ENCODE peak calls at places on chromosomes 11 and 22, in five cellular contexts. One of them, this sample, is unnamed.

GRCh38 chr11:21986361-21986760 is 206.5 kb upstream of the ANO5 start:
- DNase-seq in psoas muscle: no peak
- DNase-seq in heart left ventricle: no peak
- DNase-seq in stomach: no peak
- DNase-seq in gastrocnemius medialis: no peak
- DNase-seq in this sample: no peak

GRCh38 chr11:12841946-12842630 is 167.0 kb upstream of the RASSF10 start:
- DNase-seq in gastrocnemius medialis: no peak
- DNase-seq in heart left ventricle: no peak
- DNase-seq in stomach: no peak
- DNase-seq in psoas muscle: no peak
- DNase-seq in this sample: no peak

GRCh38 chr22:22168190-22168940 is 76.2 kb upstream of the VPREB1 start:
- DNase-seq in gastrocnemius medialis: no peak
- DNase-seq in psoas muscle: no peak
- DNase-seq in stomach: no peak
- DNase-seq in heart left ventricle: no peak
- DNase-seq in this sample: no peak

GRCh38 chr11:117438371-117439000 is 110.8 kb downstream of the CEP164 start:
- DNase-seq in gastrocnemius medialis: no peak
- DNase-seq in stomach: no peak
- DNase-seq in psoas muscle: no peak
- DNase-seq in heart left ventricle: no peak
- DNase-seq in this sample: no peak

GRCh38 chr11:104776501-104777170 is 121.6 kb downstream of the CASP12 start:
- DNase-seq in stomach: no peak
- DNase-seq in heart left ventricle: no peak
- DNase-seq in gastrocnemius medialis: no peak
- DNase-seq in psoas muscle: no peak
- DNase-seq in this sample: no peak

GRCh38 chr11:113884361-113884836 is 9.0 kb upstream of the USP28 start:
- DNase-seq in heart left ventricle: no peak
- DNase-seq in gastrocnemius medialis: no peak
- DNase-seq in psoas muscle: no peak
- DNase-seq in stomach: no peak
- DNase-seq in this sample: no peak

GRCh38 chr11:45804806-45805304 is at the start of gene SLC35C1:
- DNase-seq in psoas muscle: peak; percentile 98
- DNase-seq in stomach: peak; percentile 99
- DNase-seq in heart left ventricle: peak; percentile 98
- DNase-seq in gastrocnemius medialis: peak; percentile 96
- DNase-seq in this sample: peak; percentile 97

GRCh38 chr11:117182551-117182935 is 4.0 kb downstream of the SIDT2 start:
- DNase-seq in heart left ventricle: no peak
- DNase-seq in psoas muscle: peak; percentile 34
- DNase-seq in gastrocnemius medialis: no peak
- DNase-seq in stomach: peak; percentile 24
- DNase-seq in this sample: no peak

GRCh38 chr22:20777420-20778177 is 3.7 kb downstream of the SERPIND1 start:
- DNase-seq in gastrocnemius medialis: peak; percentile 9
- DNase-seq in psoas muscle: no peak
- DNase-seq in heart left ventricle: no peak
- DNase-seq in stomach: no peak
- DNase-seq in this sample: no peak

GRCh38 chr11:60757231-60757800 is 649 bp downstream of the MS4A15 start:
- DNase-seq in psoas muscle: no peak
- DNase-seq in gastrocnemius medialis: no peak
- DNase-seq in heart left ventricle: no peak
- DNase-seq in stomach: no peak
- DNase-seq in this sample: no peak

GRCh38 chr11:86374121-86374520 is 566 bp upstream of the CCDC81 start:
- DNase-seq in gastrocnemius medialis: no peak
- DNase-seq in psoas muscle: no peak
- DNase-seq in heart left ventricle: no peak
- DNase-seq in stomach: no peak
- DNase-seq in this sample: no peak

GRCh38 chr11:44275241-44275640 is 34.7 kb downstream of the ALX4 start:
- DNase-seq in gastrocnemius medialis: no peak
- DNase-seq in heart left ventricle: no peak
- DNase-seq in psoas muscle: no peak
- DNase-seq in stomach: no peak
- DNase-seq in this sample: no peak

GRCh38 chr22:32795214-32795596 is 6.3 kb upstream of the TIMP3 start:
- DNase-seq in stomach: no peak
- DNase-seq in heart left ventricle: no peak
- DNase-seq in gastrocnemius medialis: no peak
- DNase-seq in psoas muscle: no peak
- DNase-seq in this sample: no peak

GRCh38 chr22:45159652-45160462 is 3.9 kb upstream of the NUP50 start:
- DNase-seq in gastrocnemius medialis: no peak
- DNase-seq in psoas muscle: no peak
- DNase-seq in stomach: peak; percentile 74
- DNase-seq in heart left ventricle: no peak
- DNase-seq in this sample: no peak

GRCh38 chr11:68057807-68058206 is 19.0 kb downstream of the TCIRG1 start:
- DNase-seq in psoas muscle: no peak
- DNase-seq in heart left ventricle: no peak
- DNase-seq in stomach: no peak
- DNase-seq in gastrocnemius medialis: no peak
- DNase-seq in this sample: no peak

GRCh38 chr11:61940466-61940865 is 9.7 kb upstream of the BEST1 start:
- DNase-seq in psoas muscle: no peak
- DNase-seq in gastrocnemius medialis: no peak
- DNase-seq in stomach: no peak
- DNase-seq in heart left ventricle: no peak
- DNase-seq in this sample: no peak

GRCh38 chr11:72736452-72737069 is 15.6 kb downstream of the ARAP1 start:
- DNase-seq in psoas muscle: peak; percentile 71
- DNase-seq in gastrocnemius medialis: peak; percentile 50
- DNase-seq in heart left ventricle: peak; percentile 77
- DNase-seq in stomach: no peak
- DNase-seq in this sample: no peak

GRCh38 chr11:112877561-112877960 is 83.7 kb upstream of the NCAM1 start:
- DNase-seq in gastrocnemius medialis: no peak
- DNase-seq in psoas muscle: no peak
- DNase-seq in heart left ventricle: no peak
- DNase-seq in stomach: no peak
- DNase-seq in this sample: no peak

GRCh38 chr22:39520874-39521857 is 804 bp downstream of the ATF4 start:
- DNase-seq in psoas muscle: peak; percentile 93
- DNase-seq in stomach: peak; percentile 77
- DNase-seq in heart left ventricle: peak; percentile 91
- DNase-seq in gastrocnemius medialis: peak; percentile 79
- DNase-seq in this sample: peak; percentile 86

GRCh38 chr11:78583889-78584288 is 9.2 kb upstream of the NARS2 start:
- DNase-seq in psoas muscle: no peak
- DNase-seq in heart left ventricle: no peak
- DNase-seq in stomach: no peak
- DNase-seq in gastrocnemius medialis: no peak
- DNase-seq in this sample: no peak

GRCh38 chr22:37018815-37019308 is 385 bp downstream of the TST start:
- DNase-seq in heart left ventricle: peak; percentile 81
- DNase-seq in psoas muscle: peak; percentile 83
- DNase-seq in stomach: peak; percentile 67
- DNase-seq in gastrocnemius medialis: peak; percentile 24
- DNase-seq in this sample: peak; percentile 78

GRCh38 chr11:126133902-126134301 is 71.2 kb upstream of the CDON start:
- DNase-seq in psoas muscle: no peak
- DNase-seq in stomach: no peak
- DNase-seq in heart left ventricle: no peak
- DNase-seq in gastrocnemius medialis: no peak
- DNase-seq in this sample: no peak

GRCh38 chr22:37043828-37044538 is 7.6 kb upstream of the KCTD17 start:
- DNase-seq in gastrocnemius medialis: no peak
- DNase-seq in heart left ventricle: peak; percentile 69
- DNase-seq in psoas muscle: peak; percentile 77
- DNase-seq in stomach: peak; percentile 88
- DNase-seq in this sample: peak; percentile 63

GRCh38 chr11:130879836-130880235 is 36.4 kb downstream of the SNX19 start:
- DNase-seq in psoas muscle: no peak
- DNase-seq in gastrocnemius medialis: no peak
- DNase-seq in stomach: no peak
- DNase-seq in heart left ventricle: no peak
- DNase-seq in this sample: no peak

GRCh38 chr11:95680169-95680929 is 109.2 kb downstream of the FAM76B start:
- DNase-seq in gastrocnemius medialis: no peak
- DNase-seq in stomach: no peak
- DNase-seq in heart left ventricle: no peak
- DNase-seq in psoas muscle: no peak
- DNase-seq in this sample: no peak

GRCh38 chr11:130516175-130516867 is 67.9 kb downstream of the ADAMTS15 start:
- DNase-seq in gastrocnemius medialis: no peak
- DNase-seq in stomach: no peak
- DNase-seq in heart left ventricle: no peak
- DNase-seq in psoas muscle: no peak
- DNase-seq in this sample: no peak

GRCh38 chr11:72220696-72221363 is 3.7 kb upstream of the INPPL1 start:
- DNase-seq in psoas muscle: no peak
- DNase-seq in stomach: peak; percentile 22
- DNase-seq in heart left ventricle: no peak
- DNase-seq in gastrocnemius medialis: no peak
- DNase-seq in this sample: no peak

GRCh38 chr11:65227879-65228278 is 33.9 kb upstream of the POLA2 start:
- DNase-seq in gastrocnemius medialis: no peak
- DNase-seq in heart left ventricle: no peak
- DNase-seq in psoas muscle: no peak
- DNase-seq in stomach: no peak
- DNase-seq in this sample: no peak

GRCh38 chr11:9787981-9788521 is 124.2 kb downstream of the SWAP70 start:
- DNase-seq in heart left ventricle: peak; percentile 64
- DNase-seq in psoas muscle: peak; percentile 74
- DNase-seq in stomach: no peak
- DNase-seq in gastrocnemius medialis: peak; percentile 17
- DNase-seq in this sample: no peak

GRCh38 chr22:42074153-42074750 is at the start of gene PHETA2:
- DNase-seq in psoas muscle: peak; percentile 75
- DNase-seq in gastrocnemius medialis: no peak
- DNase-seq in heart left ventricle: peak; percentile 66
- DNase-seq in stomach: peak; percentile 61
- DNase-seq in this sample: peak; percentile 68
- H3K27ac ChIP-seq in psoas muscle: peak within 1 kb of the TSS; percentile 79
- H3K27ac ChIP-seq in gastrocnemius medialis: peak within 1 kb of the TSS; percentile 68
- H3K27ac ChIP-seq in heart left ventricle: peak within 1 kb of the TSS; percentile 93
- H3K27ac ChIP-seq in stomach: peak within 1 kb of the TSS; percentile 93
- H3K27ac ChIP-seq in this sample: peak within 1 kb of the TSS; percentile 72

DNA sequence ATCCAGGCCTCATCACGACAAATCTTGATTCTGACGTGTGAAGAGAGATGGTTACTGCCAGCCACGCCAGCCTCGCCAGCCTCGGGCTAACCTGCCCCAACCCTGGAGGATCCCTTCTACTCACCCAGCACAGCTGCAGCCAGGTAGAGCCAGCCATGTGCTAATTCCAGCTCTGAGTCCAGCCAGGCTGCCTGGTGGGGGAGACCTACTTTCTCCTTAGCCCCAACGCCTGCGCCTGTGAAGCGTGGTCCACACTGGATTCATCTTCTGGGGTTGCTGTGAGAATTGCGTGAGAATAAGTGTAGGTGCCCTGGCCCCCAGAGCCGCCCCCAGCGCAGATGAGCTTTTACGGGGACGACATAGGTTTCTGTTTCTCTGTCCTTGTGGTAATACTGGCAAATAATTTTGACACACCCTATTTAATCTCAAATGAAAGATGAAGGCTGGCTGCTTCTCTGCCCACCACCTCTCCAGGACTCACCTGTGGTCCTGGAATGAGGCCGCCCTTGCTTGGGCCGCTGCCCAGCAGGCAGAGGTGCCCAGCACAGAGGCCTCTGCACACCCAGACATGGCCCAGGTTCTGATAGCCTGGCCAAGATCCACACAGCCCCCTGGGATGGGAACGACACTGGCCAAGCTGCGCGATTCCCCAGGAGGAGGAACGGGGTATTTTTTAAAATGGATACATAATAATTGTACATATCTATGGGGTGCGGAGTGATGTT is 528.4 kb downstream of the TBC1D22A start:
- DNase-seq in stomach: no peak
- DNase-seq in psoas muscle: peak; percentile 31
- DNase-seq in gastrocnemius medialis: no peak
- DNase-seq in heart left ventricle: no peak
- DNase-seq in this sample: no peak
- TF ChIP-seq CTCF in stomach: no peak
- TF ChIP-seq CTCF in psoas muscle: no peak
- TF ChIP-seq CTCF in gastrocnemius medialis: no peak
- TF ChIP-seq CTCF in heart left ventricle: no peak
- TF ChIP-seq CTCF in this sample: no peak

DNA sequence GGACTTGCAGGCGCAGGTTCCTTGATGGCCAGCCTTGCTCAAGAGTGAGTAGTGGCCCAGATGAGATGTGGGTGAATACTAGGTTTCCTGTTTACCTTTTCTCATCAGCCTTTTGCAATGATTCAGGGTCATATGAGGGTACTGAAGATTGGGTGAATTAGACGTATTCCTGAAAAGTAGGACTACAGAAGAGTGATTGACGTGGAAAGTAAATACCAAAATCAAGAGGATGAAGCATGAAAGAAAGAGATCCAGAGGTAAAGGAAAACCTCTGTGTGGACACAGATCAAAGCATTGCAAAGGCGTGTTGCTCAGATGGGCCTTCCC is 59.9 kb downstream of the CYB5R2 start:
- DNase-seq in psoas muscle: no peak
- DNase-seq in gastrocnemius medialis: no peak
- DNase-seq in stomach: no peak
- DNase-seq in heart left ventricle: no peak
- DNase-seq in this sample: no peak
- H3K27ac ChIP-seq in psoas muscle: no peak overlapping the region
- H3K27ac ChIP-seq in gastrocnemius medialis: no peak overlapping the region
- H3K27ac ChIP-seq in stomach: peak overlapping the region; percentile 78
- H3K27ac ChIP-seq in heart left ventricle: no peak overlapping the region
- H3K27ac ChIP-seq in this sample: no peak overlapping the region

GRCh38 chr11:27703453-27703852 is 3.2 kb upstream of the BDNF start:
- DNase-seq in gastrocnemius medialis: no peak
- DNase-seq in heart left ventricle: no peak
- DNase-seq in stomach: no peak
- DNase-seq in psoas muscle: no peak
- DNase-seq in this sample: no peak
- TF ChIP-seq CTCF in gastrocnemius medialis: no peak
- TF ChIP-seq CTCF in heart left ventricle: no peak
- TF ChIP-seq CTCF in stomach: no peak
- TF ChIP-seq CTCF in psoas muscle: no peak
- TF ChIP-seq CTCF in this sample: no peak

DNA sequence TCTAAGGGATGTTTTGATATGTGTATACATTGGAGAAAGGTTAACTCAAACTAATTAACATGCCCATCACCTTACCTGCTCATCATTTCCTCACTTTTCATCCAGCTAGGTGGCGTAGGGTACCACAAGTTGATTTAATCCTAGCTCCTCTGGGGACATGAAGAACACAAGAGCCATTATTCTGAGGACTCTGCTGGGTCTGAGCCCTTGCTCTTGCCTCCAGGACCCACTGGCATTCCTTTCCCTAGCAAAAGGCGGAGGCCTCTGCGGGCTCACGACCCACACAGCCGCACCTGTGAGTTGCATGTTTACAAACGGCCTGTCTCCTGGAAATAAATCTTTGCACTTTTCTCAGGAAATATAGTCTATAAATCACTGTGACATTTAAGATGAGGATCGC is 871.9 kb downstream of the TBC1D22A start:
- DNase-seq in psoas muscle: no peak
- DNase-seq in stomach: no peak
- DNase-seq in heart left ventricle: no peak
- DNase-seq in gastrocnemius medialis: no peak
- DNase-seq in this sample: no peak
- H3K27ac ChIP-seq in psoas muscle: no peak overlapping the region
- H3K27ac ChIP-seq in stomach: no peak overlapping the region
- H3K27ac ChIP-seq in heart left ventricle: no peak overlapping the region
- H3K27ac ChIP-seq in gastrocnemius medialis: no peak overlapping the region
- H3K27ac ChIP-seq in this sample: no peak overlapping the region

This sample was measured in heart right ventricle.